ENCODE peak calls at places on chromosomes 11 and 22, in nine cellular contexts. O is HTR-8/SVneo, X is NCI-H1417, W is prostate gland, K is fibroblast of the conjunctiva, V is fibroblast of lung, C is K562, M is Kasumi-1, Z is left cardiac atrium. F is an unnamed sample.

GRCh38 chr11:129695543-129696308 is 119.9 kb upstream of the TMEM45B start:
- DNase-seq in O (no peak), X (peak; percentile 40), W (peak; percentile 56), K (no peak), V (peak; percentile 39), C (peak; percentile 67), M (peak; percentile 64), Z (peak; percentile 47), F (peak; percentile 37)

GRCh38 chr11:75700940-75701339 is 16.7 kb upstream of the MOGAT2 start:
- DNase-seq in O (no peak), X (no peak), W (no peak), K (no peak), V (no peak), C (no peak), M (no peak), Z (no peak), F (no peak)

GRCh38 chr22:20033045-20033706 is 12.3 kb downstream of the TANGO2 start:
- DNase-seq in O (no peak), X (no peak), W (no peak), K (no peak), V (no peak), C (no peak), M (no peak), Z (peak; percentile 46), F (no peak)

GRCh38 chr11:8610532-8611116 is 16.6 kb upstream of the STK33 start:
- DNase-seq in O (no peak), X (peak; percentile 92), W (no peak), K (no peak), V (no peak), C (no peak), M (no peak), Z (no peak), F (no peak)

GRCh38 chr11:64339754-64340408 is at the start of gene CCDC88B:
- DNase-seq in O (no peak), X (no peak), W (no peak), K (no peak), V (no peak), C (no peak), M (peak; percentile 68), Z (peak; percentile 62), F (no peak)

GRCh38 chr22:42271906-42272305 is 1.5 kb upstream of the TCF20 start:
- DNase-seq in O (no peak), X (no peak), W (no peak), K (no peak), V (no peak), C (no peak), M (no peak), Z (no peak), F (no peak)

GRCh38 chr11:17403977-17404759 is 15.7 kb upstream of the KCNJ11 start:
- DNase-seq in O (no peak), X (no peak), W (no peak), K (no peak), V (peak; percentile 45), C (no peak), M (no peak), Z (no peak), F (peak; percentile 20)

GRCh38 chr22:48870436-48870835 is 957.2 kb downstream of the BRD1 start:
- DNase-seq in O (no peak), X (no peak), W (no peak), K (no peak), V (no peak), C (no peak), M (no peak), Z (no peak), F (no peak)

GRCh38 chr11:127345819-127346459 is 345.4 kb upstream of the KIRREL3 start:
- DNase-seq in O (peak; percentile 33), X (peak; percentile 75), W (peak; percentile 6), K (no peak), V (peak; percentile 10), C (peak; percentile 16), M (peak; percentile 24), Z (peak; percentile 43), F (peak; percentile 9)

GRCh38 chr22:39242809-39243442 is 1.9 kb downstream of the PDGFB start:
- DNase-seq in O (no peak), X (peak; percentile 52), W (peak; percentile 79), K (no peak), V (no peak), C (no peak), M (no peak), Z (no peak), F (peak; percentile 67)

GRCh38 chr11:3855808-3856491 is 486 bp downstream of the STIM1 start:
- DNase-seq in O (peak; percentile 20), X (peak; percentile 66), W (no peak), K (no peak), V (peak; percentile 21), C (no peak), M (peak; percentile 23), Z (peak; percentile 60), F (peak; percentile 50)

GRCh38 chr22:30396871-30397655 is at the start of gene SEC14L2:
- DNase-seq in O (peak; percentile 63), X (peak; percentile 54), W (peak; percentile 79), K (no peak), V (peak; percentile 49), C (no peak), M (peak; percentile 14), Z (peak; percentile 79), F (peak; percentile 57)

GRCh38 chr11:35525501-35526175 is at the start of gene PAMR1:
- DNase-seq in O (peak; percentile 56), X (no peak), W (peak; percentile 28), K (peak; percentile 73), V (peak; percentile 76), C (no peak), M (no peak), Z (peak; percentile 53), F (peak; percentile 60)

GRCh38 chr22:36328635-36329216 is 59.0 kb downstream of the MYH9 start:
- DNase-seq in O (no peak), X (no peak), W (peak; percentile 61), K (no peak), V (peak; percentile 94), C (peak; percentile 27), M (no peak), Z (peak; percentile 79), F (peak; percentile 89)

GRCh38 chr11:119779195-119780071 is 50.4 kb upstream of the NECTIN1 start:
- DNase-seq in O (no peak), X (no peak), W (no peak), K (no peak), V (no peak), C (no peak), M (no peak), Z (peak; percentile 41), F (no peak)

GRCh38 chr22:24069721-24070120 is 58.6 kb downstream of the CABIN1 start:
- DNase-seq in O (no peak), X (no peak), W (no peak), K (no peak), V (no peak), C (no peak), M (no peak), Z (no peak), F (no peak)

GRCh38 chr11:85407648-85408047 is 219.5 kb downstream of the DLG2 start:
- DNase-seq in O (no peak), X (peak; percentile 22), W (no peak), K (no peak), V (no peak), C (no peak), M (no peak), Z (no peak), F (no peak)

GRCh38 chr11:78000193-78000592 is 5.7 kb upstream of the INTS4 start:
- DNase-seq in O (peak; percentile 75), X (peak; percentile 90), W (peak; percentile 30), K (peak; percentile 68), V (peak; percentile 70), C (peak; percentile 65), M (peak; percentile 91), Z (peak; percentile 25), F (peak; percentile 48)

GRCh38 chr11:73275381-73275750 is 3.2 kb downstream of the P2RY6 start:
- DNase-seq in O (no peak), X (no peak), W (no peak), K (no peak), V (no peak), C (no peak), M (no peak), Z (peak; percentile 9), F (no peak)

GRCh38 chr11:115939104-115939503 is 434.9 kb upstream of the CADM1 start:
- DNase-seq in O (no peak), X (no peak), W (no peak), K (no peak), V (peak; percentile 95), C (no peak), M (no peak), Z (no peak), F (no peak)

F was measured in mammary epithelial cell.